ENCODE peak calls at places on chromosome 10, in seven cellular contexts. I is H1, Y is mesendoderm, K is IMR-90, D is H9, F is mesenchymal stem cell, E is trophoblast cell. L is an unnamed sample.

GRCh38 chr10:88538038-88538437 is 45.1 kb downstream of the RNLS start:
- DNase-seq in I (no peak), Y (no peak), K (peak; percentile 76), D (no peak), F (peak; percentile 86), E (peak; percentile 73), L (peak; percentile 0)

GRCh38 chr10:62130948-62131347 is 137.7 kb downstream of the RTKN2 start:
- DNase-seq in I (no peak), Y (no peak), K (peak; percentile 98), D (no peak), F (peak; percentile 71), E (no peak), L (no peak)

GRCh38 chr10:12419279-12419847 is 70.0 kb downstream of the CAMK1D start:
- DNase-seq in I (no peak), Y (no peak), K (peak; percentile 99), D (no peak), F (peak; percentile 99), E (peak; percentile 16), L (no peak)

GRCh38 chr10:10498781-10499180 is 518.9 kb upstream of the CELF2 start:
- DNase-seq in I (no peak), Y (no peak), K (peak; percentile 62), D (no peak), F (peak; percentile 47), E (no peak), L (no peak)

GRCh38 chr10:96502561-96503267 is 11.0 kb downstream of the TLL2 start:
- DNase-seq in I (no peak), Y (no peak), K (no peak), D (no peak), F (no peak), E (no peak), L (no peak)

GRCh38 chr10:101995451-101996063 is 60.4 kb downstream of the ARMH3 start:
- DNase-seq in I (no peak), Y (no peak), K (peak; percentile 59), D (no peak), F (peak; percentile 41), E (peak; percentile 14), L (no peak)

GRCh38 chr10:132933308-132934042 is 8.9 kb downstream of the CFAP46 start:
- DNase-seq in I (no peak), Y (no peak), K (no peak), D (no peak), F (no peak), E (no peak), L (no peak)

GRCh38 chr10:119313645-119314044 is 106.3 kb downstream of the GRK5 start:
- DNase-seq in I (no peak), Y (no peak), K (no peak), D (no peak), F (no peak), E (no peak), L (no peak)

GRCh38 chr10:807163-807957 is 117.9 kb upstream of the DIP2C start:
- DNase-seq in I (no peak), Y (no peak), K (no peak), D (no peak), F (no peak), E (no peak), L (no peak)

GRCh38 chr10:132241496-132241895 is 54.7 kb downstream of the DPYSL4 start:
- DNase-seq in I (no peak), Y (no peak), K (no peak), D (no peak), F (no peak), E (no peak), L (no peak)

DNA sequence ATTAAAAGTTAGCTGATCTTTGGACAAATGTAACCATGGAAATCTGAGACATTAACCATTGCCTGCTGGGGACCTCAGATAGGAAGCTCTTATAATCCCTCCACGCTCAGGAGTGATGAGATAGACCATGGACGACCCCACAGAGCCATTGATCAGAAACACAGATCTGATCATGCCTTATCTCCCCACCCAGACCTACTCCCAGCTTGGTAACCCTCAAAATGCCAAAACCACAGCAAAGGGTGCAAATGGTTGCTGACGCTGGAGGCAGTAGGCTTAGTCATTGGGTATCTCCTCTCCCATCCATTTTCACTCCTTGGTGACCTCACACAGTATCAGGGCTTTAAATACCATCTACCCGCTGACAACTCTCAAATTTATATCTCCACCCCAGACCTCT is 60.9 kb downstream of the CRTAC1 start:
- DNase-seq in I (no peak), Y (no peak), K (no peak), D (no peak), F (no peak), E (no peak), L (no peak)
- H3K27me3 ChIP-seq in I (peaks cover under 1% of the 10 kb centered on the region), Y (peaks cover 7% of the 10 kb centered on the region), K (peaks cover 10% of the 10 kb centered on the region), D (peaks cover 8% of the 10 kb centered on the region), F (peaks cover 60% of the 10 kb centered on the region), E (peaks cover 14% of the 10 kb centered on the region), L (peaks cover 11% of the 10 kb centered on the region)

GRCh38 chr10:117921421-117921820 is 125.3 kb downstream of the RAB11FIP2 start:
- DNase-seq in I (no peak), Y (no peak), K (no peak), D (no peak), F (no peak), E (no peak), L (no peak)
- H3K4ac ChIP-seq in I (no peak overlapping the region), Y (no peak overlapping the region), K (no peak overlapping the region), D (no peak overlapping the region), F (no peak overlapping the region), E (no peak overlapping the region), L (no peak overlapping the region)

GRCh38 chr10:129962558-129963075 is 1.5 kb downstream of the EBF3 start:
- DNase-seq in I (no peak), Y (no peak), K (no peak), D (no peak), F (no peak), E (no peak), L (no peak)
- H3K27me3 ChIP-seq in I (peaks cover 86% of the 10 kb centered on the region), Y (peaks cover 59% of the 10 kb centered on the region), K (peaks cover 68% of the 10 kb centered on the region), D (peaks cover 84% of the 10 kb centered on the region), F (peaks cover 75% of the 10 kb centered on the region), E (peaks cover 88% of the 10 kb centered on the region), L (peaks cover 42% of the 10 kb centered on the region)

GRCh38 chr10:128206676-128207075 is 80.5 kb upstream of the MKI67 start:
- DNase-seq in I (no peak), Y (no peak), K (no peak), D (no peak), F (no peak), E (no peak), L (no peak)

GRCh38 chr10:128209862-128210214 is 83.6 kb upstream of the MKI67 start:
- DNase-seq in I (no peak), Y (no peak), K (no peak), D (no peak), F (no peak), E (no peak), L (no peak)

GRCh38 chr10:128211953-128212727 is 85.9 kb upstream of the MKI67 start:
- DNase-seq in I (peak; percentile 71), Y (peak; percentile 87), K (peak; percentile 41), D (peak; percentile 94), F (peak; percentile 67), E (peak; percentile 91), L (peak; percentile 86)

GRCh38 chr10:128211064-128211504 is 84.9 kb upstream of the MKI67 start:
- DNase-seq in I (no peak), Y (no peak), K (no peak), D (no peak), F (no peak), E (no peak), L (no peak)

DNA sequence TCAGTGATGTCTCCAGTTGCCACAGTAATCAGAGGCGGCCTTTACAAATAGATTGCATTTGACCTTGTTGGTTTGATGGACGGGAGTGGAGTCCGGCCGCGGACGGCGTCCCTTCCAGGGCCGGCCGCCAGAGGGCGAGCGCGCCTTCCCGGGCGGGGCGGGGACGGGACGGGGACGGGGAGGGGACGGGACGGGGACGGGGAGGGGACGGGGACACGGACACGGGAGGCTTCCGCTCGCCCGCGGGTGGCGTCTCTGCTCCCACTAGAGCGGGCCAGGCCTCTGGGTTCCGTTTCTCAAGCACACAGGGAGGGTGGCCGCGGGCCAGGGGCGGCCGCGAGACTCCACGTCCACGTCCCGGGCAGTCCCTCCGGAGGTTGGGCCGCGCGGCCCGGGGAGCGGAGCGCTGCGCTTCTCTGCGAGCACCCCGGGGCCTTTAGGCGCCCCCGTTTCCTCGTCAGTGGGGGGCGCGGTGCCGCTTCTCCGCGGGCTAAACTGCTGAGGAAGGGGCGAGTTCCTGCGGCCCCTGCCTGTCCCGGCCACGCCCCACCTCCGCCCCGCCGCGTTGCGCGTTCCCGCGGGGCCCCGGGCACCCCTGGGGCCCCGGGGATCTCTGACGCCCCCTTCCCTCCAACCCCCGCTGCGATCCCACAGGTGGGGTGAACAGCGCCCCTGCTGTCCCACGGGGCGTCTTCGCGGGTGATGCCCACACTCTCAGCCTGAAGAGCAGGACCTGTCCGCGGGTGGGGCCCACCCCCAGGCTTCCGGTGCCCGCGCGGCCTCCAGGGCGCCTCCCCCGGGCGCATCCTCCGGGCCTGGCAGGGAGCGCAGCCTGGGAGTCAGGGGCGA is 84.2 kb upstream of the MKI67 start:
- DNase-seq in I (no peak), Y (peak; percentile 55), K (no peak), D (peak; percentile 71), F (peak; percentile 39), E (peak; percentile 52), L (peak; percentile 40)
- H3K4ac ChIP-seq in I (no peak overlapping the region), Y (no peak overlapping the region), K (no peak overlapping the region), D (no peak overlapping the region), F (no peak overlapping the region), E (no peak overlapping the region), L (no peak overlapping the region)

L was measured in neuronal stem cell.